ENCODE peak calls at places on chromosomes 7 and 10, in eight cellular contexts. One of them, this sample, is unnamed.

GRCh38 chr10:95683966-95684365 is 9.8 kb downstream of the TCTN3 start:
- DNase-seq in activated effector memory CD4-positive, alpha-beta T cell treated with Interleukin-2 at 50 U/mL for 16 hours: no peak
- DNase-seq in CD8-positive, alpha-beta memory T cell: no peak
- DNase-seq in epithelial cell of esophagus: no peak
- DNase-seq in nucleus accumbens: no peak
- DNase-seq in mucosa of descending colon: no peak
- DNase-seq in stromal cell of bone marrow: no peak
- DNase-seq in NCI-H1436 treated with DMSO at 0.1 percent for 48 hours: no peak
- DNase-seq in this sample: no peak

GRCh38 chr10:21292763-21293517 is 232.5 kb downstream of the SKIDA1 start:
- DNase-seq in mucosa of descending colon: peak; percentile 35
- DNase-seq in CD8-positive, alpha-beta memory T cell: no peak
- DNase-seq in nucleus accumbens: no peak
- DNase-seq in NCI-H1436 treated with DMSO at 0.1 percent for 48 hours: no peak
- DNase-seq in epithelial cell of esophagus: peak; percentile 92
- DNase-seq in activated effector memory CD4-positive, alpha-beta T cell treated with Interleukin-2 at 50 U/mL for 16 hours: no peak
- DNase-seq in stromal cell of bone marrow: peak; percentile 93
- DNase-seq in this sample: peak; percentile 10

GRCh38 chr10:69358148-69358795 is 58.4 kb downstream of the TACR2 start:
- DNase-seq in NCI-H1436 treated with DMSO at 0.1 percent for 48 hours: no peak
- DNase-seq in stromal cell of bone marrow: no peak
- DNase-seq in nucleus accumbens: no peak
- DNase-seq in mucosa of descending colon: no peak
- DNase-seq in activated effector memory CD4-positive, alpha-beta T cell treated with Interleukin-2 at 50 U/mL for 16 hours: no peak
- DNase-seq in epithelial cell of esophagus: no peak
- DNase-seq in CD8-positive, alpha-beta memory T cell: no peak
- DNase-seq in this sample: no peak

GRCh38 chr10:79391231-79392019 is 44.2 kb downstream of the PPIF start:
- DNase-seq in activated effector memory CD4-positive, alpha-beta T cell treated with Interleukin-2 at 50 U/mL for 16 hours: no peak
- DNase-seq in CD8-positive, alpha-beta memory T cell: no peak
- DNase-seq in stromal cell of bone marrow: no peak
- DNase-seq in mucosa of descending colon: no peak
- DNase-seq in NCI-H1436 treated with DMSO at 0.1 percent for 48 hours: no peak
- DNase-seq in nucleus accumbens: no peak
- DNase-seq in epithelial cell of esophagus: no peak
- DNase-seq in this sample: no peak

GRCh38 chr10:113554214-113554613 is 1.4 kb downstream of the HABP2 start:
- DNase-seq in mucosa of descending colon: no peak
- DNase-seq in stromal cell of bone marrow: no peak
- DNase-seq in activated effector memory CD4-positive, alpha-beta T cell treated with Interleukin-2 at 50 U/mL for 16 hours: no peak
- DNase-seq in NCI-H1436 treated with DMSO at 0.1 percent for 48 hours: no peak
- DNase-seq in nucleus accumbens: no peak
- DNase-seq in epithelial cell of esophagus: peak; percentile 50
- DNase-seq in CD8-positive, alpha-beta memory T cell: no peak
- DNase-seq in this sample: no peak

GRCh38 chr10:33485276-33485675 is 150.8 kb upstream of the NRP1 start:
- DNase-seq in activated effector memory CD4-positive, alpha-beta T cell treated with Interleukin-2 at 50 U/mL for 16 hours: no peak
- DNase-seq in stromal cell of bone marrow: no peak
- DNase-seq in CD8-positive, alpha-beta memory T cell: no peak
- DNase-seq in mucosa of descending colon: no peak
- DNase-seq in nucleus accumbens: no peak
- DNase-seq in NCI-H1436 treated with DMSO at 0.1 percent for 48 hours: no peak
- DNase-seq in epithelial cell of esophagus: no peak
- DNase-seq in this sample: no peak

GRCh38 chr7:95642173-95642572 is 45.9 kb upstream of the PDK4 start:
- DNase-seq in stromal cell of bone marrow: peak; percentile 2
- DNase-seq in CD8-positive, alpha-beta memory T cell: no peak
- DNase-seq in NCI-H1436 treated with DMSO at 0.1 percent for 48 hours: no peak
- DNase-seq in mucosa of descending colon: no peak
- DNase-seq in activated effector memory CD4-positive, alpha-beta T cell treated with Interleukin-2 at 50 U/mL for 16 hours: no peak
- DNase-seq in nucleus accumbens: no peak
- DNase-seq in epithelial cell of esophagus: peak; percentile 7
- DNase-seq in this sample: no peak

GRCh38 chr7:118068-118802 is 74.1 kb upstream of the FAM20C start:
- DNase-seq in mucosa of descending colon: no peak
- DNase-seq in NCI-H1436 treated with DMSO at 0.1 percent for 48 hours: no peak
- DNase-seq in CD8-positive, alpha-beta memory T cell: no peak
- DNase-seq in activated effector memory CD4-positive, alpha-beta T cell treated with Interleukin-2 at 50 U/mL for 16 hours: no peak
- DNase-seq in nucleus accumbens: no peak
- DNase-seq in epithelial cell of esophagus: no peak
- DNase-seq in stromal cell of bone marrow: no peak
- DNase-seq in this sample: no peak

GRCh38 chr10:131943021-131943814 is 38.5 kb downstream of the BNIP3 start:
- DNase-seq in activated effector memory CD4-positive, alpha-beta T cell treated with Interleukin-2 at 50 U/mL for 16 hours: no peak
- DNase-seq in NCI-H1436 treated with DMSO at 0.1 percent for 48 hours: no peak
- DNase-seq in epithelial cell of esophagus: peak; percentile 50
- DNase-seq in nucleus accumbens: no peak
- DNase-seq in CD8-positive, alpha-beta memory T cell: no peak
- DNase-seq in mucosa of descending colon: no peak
- DNase-seq in stromal cell of bone marrow: no peak
- DNase-seq in this sample: peak; percentile 51

GRCh38 chr10:113261130-113261529 is 291.7 kb upstream of the HABP2 start:
- DNase-seq in nucleus accumbens: no peak
- DNase-seq in stromal cell of bone marrow: no peak
- DNase-seq in epithelial cell of esophagus: no peak
- DNase-seq in NCI-H1436 treated with DMSO at 0.1 percent for 48 hours: no peak
- DNase-seq in activated effector memory CD4-positive, alpha-beta T cell treated with Interleukin-2 at 50 U/mL for 16 hours: no peak
- DNase-seq in CD8-positive, alpha-beta memory T cell: no peak
- DNase-seq in mucosa of descending colon: no peak
- DNase-seq in this sample: no peak

GRCh38 chr7:122595885-122596284 is 103.0 kb downstream of the RNF133 start:
- DNase-seq in activated effector memory CD4-positive, alpha-beta T cell treated with Interleukin-2 at 50 U/mL for 16 hours: no peak
- DNase-seq in stromal cell of bone marrow: no peak
- DNase-seq in NCI-H1436 treated with DMSO at 0.1 percent for 48 hours: no peak
- DNase-seq in mucosa of descending colon: no peak
- DNase-seq in CD8-positive, alpha-beta memory T cell: no peak
- DNase-seq in epithelial cell of esophagus: no peak
- DNase-seq in nucleus accumbens: no peak
- DNase-seq in this sample: no peak

GRCh38 chr7:100583132-100584045 is 2.5 kb downstream of the LRCH4 start:
- DNase-seq in NCI-H1436 treated with DMSO at 0.1 percent for 48 hours: no peak
- DNase-seq in stromal cell of bone marrow: no peak
- DNase-seq in CD8-positive, alpha-beta memory T cell: peak; percentile 74
- DNase-seq in epithelial cell of esophagus: peak; percentile 43
- DNase-seq in activated effector memory CD4-positive, alpha-beta T cell treated with Interleukin-2 at 50 U/mL for 16 hours: peak; percentile 69
- DNase-seq in nucleus accumbens: no peak
- DNase-seq in mucosa of descending colon: peak; percentile 66
- DNase-seq in this sample: peak; percentile 100

GRCh38 chr10:82814635-82815034 is 939.6 kb downstream of the NRG3 start:
- DNase-seq in NCI-H1436 treated with DMSO at 0.1 percent for 48 hours: no peak
- DNase-seq in stromal cell of bone marrow: peak; percentile 3
- DNase-seq in CD8-positive, alpha-beta memory T cell: no peak
- DNase-seq in epithelial cell of esophagus: no peak
- DNase-seq in nucleus accumbens: no peak
- DNase-seq in activated effector memory CD4-positive, alpha-beta T cell treated with Interleukin-2 at 50 U/mL for 16 hours: no peak
- DNase-seq in mucosa of descending colon: no peak
- DNase-seq in this sample: no peak

GRCh38 chr7:77877800-77878199 is 79.2 kb downstream of the PHTF2 start:
- DNase-seq in nucleus accumbens: no peak
- DNase-seq in activated effector memory CD4-positive, alpha-beta T cell treated with Interleukin-2 at 50 U/mL for 16 hours: no peak
- DNase-seq in mucosa of descending colon: no peak
- DNase-seq in CD8-positive, alpha-beta memory T cell: no peak
- DNase-seq in stromal cell of bone marrow: no peak
- DNase-seq in NCI-H1436 treated with DMSO at 0.1 percent for 48 hours: no peak
- DNase-seq in epithelial cell of esophagus: no peak
- DNase-seq in this sample: no peak

GRCh38 chr7:12731214-12731656 is 43.8 kb downstream of the ARL4A start:
- DNase-seq in activated effector memory CD4-positive, alpha-beta T cell treated with Interleukin-2 at 50 U/mL for 16 hours: no peak
- DNase-seq in epithelial cell of esophagus: peak; percentile 86
- DNase-seq in mucosa of descending colon: no peak
- DNase-seq in CD8-positive, alpha-beta memory T cell: peak; percentile 6
- DNase-seq in NCI-H1436 treated with DMSO at 0.1 percent for 48 hours: no peak
- DNase-seq in stromal cell of bone marrow: no peak
- DNase-seq in nucleus accumbens: no peak
- DNase-seq in this sample: peak; percentile 70

This sample was measured in NB4.